ENCODE peak calls at places on chromosomes 5 and 9, in eight cellular contexts. One of them, this sample, is unnamed.

GRCh38 chr9:8331507-8331906 is 531.9 kb upstream of the DMAC1 start:
- DNase-seq in hypothalamus: no peak
- DNase-seq in AG09319: no peak
- DNase-seq in M059J: no peak
- DNase-seq in stimulated activated naive CD8-positive, alpha-beta T cell treated with anti-CD3 and anti-CD28 coated beads, Interleukin-15, amount 100 ng/mL, for 72 hours: no peak
- DNase-seq in activated naive CD8-positive, alpha-beta T cell treated with anti-CD3 and anti-CD28 coated beads, Interleukin-2, amount 50 U/mL, for 24 hours: no peak
- DNase-seq in A172: no peak
- DNase-seq in stimulated activated CD4-positive, alpha-beta T cell treated with anti-CD3 and anti-CD28 coated beads, Interleukin-2, amount 100 ng/mL, for 48 hours: no peak
- DNase-seq in this sample: no peak

GRCh38 chr5:851553-851952 is 767 bp upstream of the ZDHHC11 start:
- DNase-seq in hypothalamus: no peak
- DNase-seq in AG09319: no peak
- DNase-seq in M059J: no peak
- DNase-seq in stimulated activated naive CD8-positive, alpha-beta T cell treated with anti-CD3 and anti-CD28 coated beads, Interleukin-15, amount 100 ng/mL, for 72 hours: no peak
- DNase-seq in activated naive CD8-positive, alpha-beta T cell treated with anti-CD3 and anti-CD28 coated beads, Interleukin-2, amount 50 U/mL, for 24 hours: no peak
- DNase-seq in A172: no peak
- DNase-seq in stimulated activated CD4-positive, alpha-beta T cell treated with anti-CD3 and anti-CD28 coated beads, Interleukin-2, amount 100 ng/mL, for 48 hours: no peak
- DNase-seq in this sample: no peak

GRCh38 chr5:52173133-52173532 is 614.6 kb upstream of the ITGA1 start:
- DNase-seq in hypothalamus: no peak
- DNase-seq in AG09319: no peak
- DNase-seq in M059J: no peak
- DNase-seq in stimulated activated naive CD8-positive, alpha-beta T cell treated with anti-CD3 and anti-CD28 coated beads, Interleukin-15, amount 100 ng/mL, for 72 hours: no peak
- DNase-seq in activated naive CD8-positive, alpha-beta T cell treated with anti-CD3 and anti-CD28 coated beads, Interleukin-2, amount 50 U/mL, for 24 hours: no peak
- DNase-seq in A172: no peak
- DNase-seq in stimulated activated CD4-positive, alpha-beta T cell treated with anti-CD3 and anti-CD28 coated beads, Interleukin-2, amount 100 ng/mL, for 48 hours: no peak
- DNase-seq in this sample: no peak

GRCh38 chr5:99320461-99320860 is 391.7 kb upstream of the CHD1 start:
- DNase-seq in hypothalamus: no peak
- DNase-seq in AG09319: no peak
- DNase-seq in M059J: peak
- DNase-seq in stimulated activated naive CD8-positive, alpha-beta T cell treated with anti-CD3 and anti-CD28 coated beads, Interleukin-15, amount 100 ng/mL, for 72 hours: no peak
- DNase-seq in activated naive CD8-positive, alpha-beta T cell treated with anti-CD3 and anti-CD28 coated beads, Interleukin-2, amount 50 U/mL, for 24 hours: no peak
- DNase-seq in A172: no peak
- DNase-seq in stimulated activated CD4-positive, alpha-beta T cell treated with anti-CD3 and anti-CD28 coated beads, Interleukin-2, amount 100 ng/mL, for 48 hours: no peak
- DNase-seq in this sample: no peak

GRCh38 chr9:137305060-137305787 is 3.2 kb upstream of the NRARP start:
- DNase-seq in hypothalamus: no peak
- DNase-seq in AG09319: no peak
- DNase-seq in M059J: no peak
- DNase-seq in stimulated activated naive CD8-positive, alpha-beta T cell treated with anti-CD3 and anti-CD28 coated beads, Interleukin-15, amount 100 ng/mL, for 72 hours: peak
- DNase-seq in activated naive CD8-positive, alpha-beta T cell treated with anti-CD3 and anti-CD28 coated beads, Interleukin-2, amount 50 U/mL, for 24 hours: peak
- DNase-seq in A172: no peak
- DNase-seq in stimulated activated CD4-positive, alpha-beta T cell treated with anti-CD3 and anti-CD28 coated beads, Interleukin-2, amount 100 ng/mL, for 48 hours: peak
- DNase-seq in this sample: peak

GRCh38 chr9:107734231-107735014 is 244.9 kb upstream of the KLF4 start:
- DNase-seq in hypothalamus: no peak
- DNase-seq in AG09319: peak
- DNase-seq in M059J: peak
- DNase-seq in stimulated activated naive CD8-positive, alpha-beta T cell treated with anti-CD3 and anti-CD28 coated beads, Interleukin-15, amount 100 ng/mL, for 72 hours: no peak
- DNase-seq in activated naive CD8-positive, alpha-beta T cell treated with anti-CD3 and anti-CD28 coated beads, Interleukin-2, amount 50 U/mL, for 24 hours: no peak
- DNase-seq in A172: no peak
- DNase-seq in stimulated activated CD4-positive, alpha-beta T cell treated with anti-CD3 and anti-CD28 coated beads, Interleukin-2, amount 100 ng/mL, for 48 hours: no peak
- DNase-seq in this sample: no peak

GRCh38 chr5:148104226-148104625 is 40.4 kb downstream of the SPINK5 start:
- DNase-seq in hypothalamus: no peak
- DNase-seq in AG09319: no peak
- DNase-seq in M059J: no peak
- DNase-seq in stimulated activated naive CD8-positive, alpha-beta T cell treated with anti-CD3 and anti-CD28 coated beads, Interleukin-15, amount 100 ng/mL, for 72 hours: no peak
- DNase-seq in activated naive CD8-positive, alpha-beta T cell treated with anti-CD3 and anti-CD28 coated beads, Interleukin-2, amount 50 U/mL, for 24 hours: no peak
- DNase-seq in A172: no peak
- DNase-seq in stimulated activated CD4-positive, alpha-beta T cell treated with anti-CD3 and anti-CD28 coated beads, Interleukin-2, amount 100 ng/mL, for 48 hours: no peak
- DNase-seq in this sample: no peak

GRCh38 chr9:18896531-18897179 is 136.4 kb downstream of the SAXO1 start:
- DNase-seq in hypothalamus: no peak
- DNase-seq in AG09319: no peak
- DNase-seq in M059J: no peak
- DNase-seq in stimulated activated naive CD8-positive, alpha-beta T cell treated with anti-CD3 and anti-CD28 coated beads, Interleukin-15, amount 100 ng/mL, for 72 hours: no peak
- DNase-seq in activated naive CD8-positive, alpha-beta T cell treated with anti-CD3 and anti-CD28 coated beads, Interleukin-2, amount 50 U/mL, for 24 hours: no peak
- DNase-seq in A172: no peak
- DNase-seq in stimulated activated CD4-positive, alpha-beta T cell treated with anti-CD3 and anti-CD28 coated beads, Interleukin-2, amount 100 ng/mL, for 48 hours: no peak
- DNase-seq in this sample: no peak

GRCh38 chr5:68288756-68289134 is 73.2 kb downstream of the PIK3R1 start:
- DNase-seq in hypothalamus: no peak
- DNase-seq in AG09319: no peak
- DNase-seq in M059J: no peak
- DNase-seq in stimulated activated naive CD8-positive, alpha-beta T cell treated with anti-CD3 and anti-CD28 coated beads, Interleukin-15, amount 100 ng/mL, for 72 hours: no peak
- DNase-seq in activated naive CD8-positive, alpha-beta T cell treated with anti-CD3 and anti-CD28 coated beads, Interleukin-2, amount 50 U/mL, for 24 hours: no peak
- DNase-seq in A172: no peak
- DNase-seq in stimulated activated CD4-positive, alpha-beta T cell treated with anti-CD3 and anti-CD28 coated beads, Interleukin-2, amount 100 ng/mL, for 48 hours: no peak
- DNase-seq in this sample: peak

GRCh38 chr9:136465500-136466154 is 17.2 kb downstream of the SEC16A start:
- DNase-seq in hypothalamus: no peak
- DNase-seq in AG09319: no peak
- DNase-seq in M059J: no peak
- DNase-seq in stimulated activated naive CD8-positive, alpha-beta T cell treated with anti-CD3 and anti-CD28 coated beads, Interleukin-15, amount 100 ng/mL, for 72 hours: no peak
- DNase-seq in activated naive CD8-positive, alpha-beta T cell treated with anti-CD3 and anti-CD28 coated beads, Interleukin-2, amount 50 U/mL, for 24 hours: no peak
- DNase-seq in A172: no peak
- DNase-seq in stimulated activated CD4-positive, alpha-beta T cell treated with anti-CD3 and anti-CD28 coated beads, Interleukin-2, amount 100 ng/mL, for 48 hours: no peak
- DNase-seq in this sample: no peak

GRCh38 chr5:122756263-122756911 is 18.5 kb upstream of the SNX2 start:
- DNase-seq in hypothalamus: no peak
- DNase-seq in AG09319: peak
- DNase-seq in M059J: peak
- DNase-seq in stimulated activated naive CD8-positive, alpha-beta T cell treated with anti-CD3 and anti-CD28 coated beads, Interleukin-15, amount 100 ng/mL, for 72 hours: no peak
- DNase-seq in activated naive CD8-positive, alpha-beta T cell treated with anti-CD3 and anti-CD28 coated beads, Interleukin-2, amount 50 U/mL, for 24 hours: no peak
- DNase-seq in A172: peak
- DNase-seq in stimulated activated CD4-positive, alpha-beta T cell treated with anti-CD3 and anti-CD28 coated beads, Interleukin-2, amount 100 ng/mL, for 48 hours: no peak
- DNase-seq in this sample: no peak

GRCh38 chr5:139481580-139482049 is 943 bp downstream of the STING1 start:
- DNase-seq in hypothalamus: no peak
- DNase-seq in AG09319: no peak
- DNase-seq in M059J: peak
- DNase-seq in stimulated activated naive CD8-positive, alpha-beta T cell treated with anti-CD3 and anti-CD28 coated beads, Interleukin-15, amount 100 ng/mL, for 72 hours: no peak
- DNase-seq in activated naive CD8-positive, alpha-beta T cell treated with anti-CD3 and anti-CD28 coated beads, Interleukin-2, amount 50 U/mL, for 24 hours: no peak
- DNase-seq in A172: peak
- DNase-seq in stimulated activated CD4-positive, alpha-beta T cell treated with anti-CD3 and anti-CD28 coated beads, Interleukin-2, amount 100 ng/mL, for 48 hours: no peak
- DNase-seq in this sample: no peak

GRCh38 chr9:137375321-137376058 is 47.5 kb downstream of the EXD3 start:
- DNase-seq in hypothalamus: no peak
- DNase-seq in AG09319: no peak
- DNase-seq in M059J: no peak
- DNase-seq in stimulated activated naive CD8-positive, alpha-beta T cell treated with anti-CD3 and anti-CD28 coated beads, Interleukin-15, amount 100 ng/mL, for 72 hours: no peak
- DNase-seq in activated naive CD8-positive, alpha-beta T cell treated with anti-CD3 and anti-CD28 coated beads, Interleukin-2, amount 50 U/mL, for 24 hours: no peak
- DNase-seq in A172: no peak
- DNase-seq in stimulated activated CD4-positive, alpha-beta T cell treated with anti-CD3 and anti-CD28 coated beads, Interleukin-2, amount 100 ng/mL, for 48 hours: no peak
- DNase-seq in this sample: no peak

GRCh38 chr9:127833555-127833954 is 20.9 kb downstream of the ENG start:
- DNase-seq in hypothalamus: no peak
- DNase-seq in AG09319: no peak
- DNase-seq in M059J: no peak
- DNase-seq in stimulated activated naive CD8-positive, alpha-beta T cell treated with anti-CD3 and anti-CD28 coated beads, Interleukin-15, amount 100 ng/mL, for 72 hours: no peak
- DNase-seq in activated naive CD8-positive, alpha-beta T cell treated with anti-CD3 and anti-CD28 coated beads, Interleukin-2, amount 50 U/mL, for 24 hours: no peak
- DNase-seq in A172: no peak
- DNase-seq in stimulated activated CD4-positive, alpha-beta T cell treated with anti-CD3 and anti-CD28 coated beads, Interleukin-2, amount 100 ng/mL, for 48 hours: no peak
- DNase-seq in this sample: no peak

GRCh38 chr9:70901013-70901412 is 220.4 kb downstream of the TRPM3 start:
- DNase-seq in hypothalamus: no peak
- DNase-seq in AG09319: no peak
- DNase-seq in M059J: no peak
- DNase-seq in stimulated activated naive CD8-positive, alpha-beta T cell treated with anti-CD3 and anti-CD28 coated beads, Interleukin-15, amount 100 ng/mL, for 72 hours: no peak
- DNase-seq in activated naive CD8-positive, alpha-beta T cell treated with anti-CD3 and anti-CD28 coated beads, Interleukin-2, amount 50 U/mL, for 24 hours: no peak
- DNase-seq in A172: peak
- DNase-seq in stimulated activated CD4-positive, alpha-beta T cell treated with anti-CD3 and anti-CD28 coated beads, Interleukin-2, amount 100 ng/mL, for 48 hours: no peak
- DNase-seq in this sample: no peak

GRCh38 chr5:57858905-57859304 is 376.3 kb upstream of the ACTBL2 start:
- DNase-seq in hypothalamus: no peak
- DNase-seq in AG09319: no peak
- DNase-seq in M059J: no peak
- DNase-seq in stimulated activated naive CD8-positive, alpha-beta T cell treated with anti-CD3 and anti-CD28 coated beads, Interleukin-15, amount 100 ng/mL, for 72 hours: no peak
- DNase-seq in activated naive CD8-positive, alpha-beta T cell treated with anti-CD3 and anti-CD28 coated beads, Interleukin-2, amount 50 U/mL, for 24 hours: no peak
- DNase-seq in A172: no peak
- DNase-seq in stimulated activated CD4-positive, alpha-beta T cell treated with anti-CD3 and anti-CD28 coated beads, Interleukin-2, amount 100 ng/mL, for 48 hours: no peak
- DNase-seq in this sample: no peak

This sample was measured in substantia nigra.